ENCODE peak calls at places on chromosomes 11 and 22, in four cellular contexts. One of them, this sample, is unnamed.

GRCh38 chr22:50600541-50600940 is at the start of gene MAPK8IP2:
- DNase-seq in NCI-H774: peak
- DNase-seq in HT1080: no peak
- DNase-seq in H9: no peak
- DNase-seq in this sample: no peak

GRCh38 chr11:17457361-17458104 is 19.1 kb downstream of the ABCC8 start:
- DNase-seq in HT1080: peak
- DNase-seq in H9: no peak
- DNase-seq in NCI-H774: no peak
- DNase-seq in this sample: no peak

GRCh38 chr11:60777106-60777505 is 8.0 kb upstream of the MS4A10 start:
- DNase-seq in HT1080: no peak
- DNase-seq in H9: no peak
- DNase-seq in NCI-H774: no peak
- DNase-seq in this sample: no peak

GRCh38 chr22:23181763-23182288 is 1.5 kb downstream of the BCR start:
- DNase-seq in HT1080: no peak
- DNase-seq in NCI-H774: no peak
- DNase-seq in H9: no peak
- DNase-seq in this sample: no peak

GRCh38 chr22:25666308-25666707 is 75.7 kb upstream of the MYO18B start:
- DNase-seq in H9: peak
- DNase-seq in NCI-H774: no peak
- DNase-seq in HT1080: no peak
- DNase-seq in this sample: no peak

GRCh38 chr11:64650923-64651523 is 60.0 kb downstream of the SLC22A12 start:
- DNase-seq in NCI-H774: no peak
- DNase-seq in H9: peak
- DNase-seq in HT1080: peak
- DNase-seq in this sample: no peak

GRCh38 chr22:29691636-29692326 is 28.0 kb upstream of the CABP7 start:
- DNase-seq in NCI-H774: no peak
- DNase-seq in H9: peak
- DNase-seq in HT1080: no peak
- DNase-seq in this sample: no peak

GRCh38 chr11:86106916-86107315 is 38.0 kb upstream of the PICALM start:
- DNase-seq in HT1080: no peak
- DNase-seq in NCI-H774: no peak
- DNase-seq in H9: no peak
- DNase-seq in this sample: no peak

GRCh38 chr11:44229003-44229570 is 80.9 kb downstream of the ALX4 start:
- DNase-seq in H9: no peak
- DNase-seq in NCI-H774: no peak
- DNase-seq in HT1080: no peak
- DNase-seq in this sample: peak

GRCh38 chr11:67466962-67467771 is 1.9 kb downstream of the TMEM134 start:
- DNase-seq in H9: no peak
- DNase-seq in NCI-H774: no peak
- DNase-seq in HT1080: no peak
- DNase-seq in this sample: no peak

GRCh38 chr11:70002433-70002832 is 75.7 kb upstream of the ANO1 start:
- DNase-seq in HT1080: peak
- DNase-seq in NCI-H774: no peak
- DNase-seq in H9: no peak
- DNase-seq in this sample: no peak

GRCh38 chr11:84793318-84793717 is 833.8 kb downstream of the DLG2 start:
- DNase-seq in H9: no peak
- DNase-seq in HT1080: no peak
- DNase-seq in NCI-H774: no peak
- DNase-seq in this sample: no peak

GRCh38 chr22:25148149-25148691 is 51.4 kb upstream of the CRYBB3 start:
- DNase-seq in H9: no peak
- DNase-seq in HT1080: no peak
- DNase-seq in NCI-H774: no peak
- DNase-seq in this sample: peak

GRCh38 chr11:13137778-13138400 is 128.8 kb downstream of the RASSF10 start:
- DNase-seq in NCI-H774: no peak
- DNase-seq in HT1080: no peak
- DNase-seq in H9: no peak
- DNase-seq in this sample: no peak

GRCh38 chr11:2590131-2590950 is 109.5 kb downstream of the KCNQ1OT1 start:
- DNase-seq in HT1080: no peak
- DNase-seq in NCI-H774: no peak
- DNase-seq in H9: no peak
- DNase-seq in this sample: no peak

GRCh38 chr11:283405-284080 is 5.3 kb downstream of the NLRP6 start:
- DNase-seq in HT1080: no peak
- DNase-seq in NCI-H774: no peak
- DNase-seq in H9: no peak
- DNase-seq in this sample: no peak

GRCh38 chr11:64235427-64236161 is 1.2 kb downstream of the VEGFB start:
- DNase-seq in NCI-H774: no peak
- DNase-seq in H9: no peak
- DNase-seq in HT1080: no peak
- DNase-seq in this sample: no peak

GRCh38 chr11:57324154-57324885 is 432 bp downstream of the TNKS1BP1 start:
- DNase-seq in H9: peak
- DNase-seq in NCI-H774: no peak
- DNase-seq in HT1080: peak
- DNase-seq in this sample: no peak

GRCh38 chr22:36727110-36727509 is 23.6 kb upstream of the CACNG2 start:
- DNase-seq in NCI-H774: no peak
- DNase-seq in HT1080: no peak
- DNase-seq in H9: peak
- DNase-seq in this sample: no peak

GRCh38 chr11:1520987-1521349 is 34.4 kb upstream of the MOB2 start:
- DNase-seq in HT1080: no peak
- DNase-seq in H9: no peak
- DNase-seq in NCI-H774: no peak
- DNase-seq in this sample: no peak

GRCh38 chr11:6200975-6201374 is 2.0 kb downstream of the OR52W1 start:
- DNase-seq in H9: no peak
- DNase-seq in HT1080: no peak
- DNase-seq in NCI-H774: no peak
- DNase-seq in this sample: no peak

GRCh38 chr11:69977951-69978350 is 100.2 kb upstream of the ANO1 start:
- DNase-seq in HT1080: no peak
- DNase-seq in NCI-H774: no peak
- DNase-seq in H9: no peak
- DNase-seq in this sample: no peak

GRCh38 chr22:36775589-36775965 is 342 bp downstream of the IFT27 start:
- DNase-seq in HT1080: no peak
- DNase-seq in NCI-H774: no peak
- DNase-seq in H9: no peak
- DNase-seq in this sample: no peak

GRCh38 chr11:1874406-1875092 is 17.1 kb downstream of the PRR33 start:
- DNase-seq in H9: no peak
- DNase-seq in HT1080: no peak
- DNase-seq in NCI-H774: no peak
- DNase-seq in this sample: no peak

GRCh38 chr11:95699631-95700470 is 89.7 kb downstream of the FAM76B start:
- DNase-seq in HT1080: peak
- DNase-seq in H9: no peak
- DNase-seq in NCI-H774: no peak
- DNase-seq in this sample: no peak

GRCh38 chr22:37509026-37509886 is 10.0 kb downstream of the CARD10 start:
- DNase-seq in HT1080: no peak
- DNase-seq in H9: no peak
- DNase-seq in NCI-H774: no peak
- DNase-seq in this sample: no peak

GRCh38 chr11:112366777-112367176 is 106.1 kb upstream of the PLET1 start:
- DNase-seq in NCI-H774: no peak
- DNase-seq in H9: no peak
- DNase-seq in HT1080: no peak
- DNase-seq in this sample: no peak

GRCh38 chr11:78217650-78218541 is 29.2 kb downstream of the USP35 start:
- DNase-seq in HT1080: no peak
- DNase-seq in H9: peak
- DNase-seq in NCI-H774: no peak
- DNase-seq in this sample: no peak

GRCh38 chr22:33983558-33983957 is 63.3 kb upstream of the LARGE1 start:
- DNase-seq in HT1080: no peak
- DNase-seq in NCI-H774: no peak
- DNase-seq in H9: no peak
- DNase-seq in this sample: no peak

GRCh38 chr11:128483211-128483788 is 104.1 kb downstream of the ETS1 start:
- DNase-seq in H9: no peak
- DNase-seq in NCI-H774: no peak
- DNase-seq in HT1080: no peak
- DNase-seq in this sample: no peak

GRCh38 chr11:134514354-134514951 is 102.4 kb upstream of the B3GAT1 start:
- DNase-seq in H9: no peak
- DNase-seq in NCI-H774: no peak
- DNase-seq in HT1080: no peak
- DNase-seq in this sample: no peak

GRCh38 chr11:134242376-134242775 is 10.8 kb downstream of the THYN1 start:
- DNase-seq in H9: no peak
- DNase-seq in NCI-H774: no peak
- DNase-seq in HT1080: no peak
- DNase-seq in this sample: no peak

GRCh38 chr11:34395916-34396555 is 38.2 kb upstream of the ABTB2 start:
- DNase-seq in H9: no peak
- DNase-seq in HT1080: peak
- DNase-seq in NCI-H774: no peak
- DNase-seq in this sample: no peak

GRCh38 chr22:24926849-24927579 is 19.5 kb downstream of the LHFPL7 start:
- DNase-seq in NCI-H774: no peak
- DNase-seq in H9: no peak
- DNase-seq in HT1080: no peak
- DNase-seq in this sample: no peak

GRCh38 chr11:73114835-73115220 is 27.3 kb downstream of the FCHSD2 start:
- DNase-seq in HT1080: no peak
- DNase-seq in H9: no peak
- DNase-seq in NCI-H774: no peak
- DNase-seq in this sample: no peak

GRCh38 chr22:45200862-45201511 is 37.3 kb downstream of the NUP50 start:
- DNase-seq in NCI-H774: no peak
- DNase-seq in H9: peak
- DNase-seq in HT1080: peak
- DNase-seq in this sample: no peak

GRCh38 chr11:46537121-46537520 is 56.7 kb downstream of the AMBRA1 start:
- DNase-seq in NCI-H774: no peak
- DNase-seq in HT1080: no peak
- DNase-seq in H9: no peak
- DNase-seq in this sample: no peak